ENCODE peak calls at places on chromosome 22, in four cellular contexts. L is HepG2, X is GM12878, A is H1. Y is an unnamed sample. For H3K4me1, the result is how much of the 10 kb centered on the place peaks cover.

GRCh38 chr22:30694638-30695350 is at the start of gene OSBP2:
- DNase-seq in L (no peak), A (peak), X (no peak), Y (no peak)

GRCh38 chr22:38071421-38072321 is 12.3 kb downstream of the SLC16A8 start:
- DNase-seq in X (no peak), L (no peak), A (no peak), Y (no peak)

GRCh38 chr22:29359469-29359868 is 28.9 kb downstream of the AP1B1 start:
- DNase-seq in L (peak), X (no peak), A (peak), Y (no peak)

GRCh38 chr22:28930357-28931007 is 47.1 kb downstream of the ZNRF3 start:
- DNase-seq in A (no peak), X (no peak), L (no peak), Y (no peak)

GRCh38 chr22:37521236-37521739 is 2.1 kb upstream of the CARD10 start:
- DNase-seq in L (peak), A (no peak), X (no peak), Y (no peak)

GRCh38 chr22:28771195-28771791 is 1.2 kb upstream of the CCDC117 start:
- DNase-seq in A (no peak), L (peak), X (no peak), Y (no peak)

GRCh38 chr22:43860831-43861230 is 1.5 kb downstream of the SULT4A1 start:
- DNase-seq in L (no peak), A (no peak), X (no peak), Y (no peak)

GRCh38 chr22:30008401-30008800 is 71.9 kb upstream of the HORMAD2 start:
- DNase-seq in A (no peak), L (no peak), X (no peak), Y (no peak)

GRCh38 chr22:17159504-17159951 is 451 bp upstream of the HDHD5 start:
- DNase-seq in A (no peak), X (no peak), L (no peak), Y (no peak)

GRCh38 chr22:41870786-41871185 is 37.9 kb downstream of the SREBF2 start:
- DNase-seq in L (no peak), X (no peak), A (no peak), Y (no peak)

GRCh38 chr22:31950226-31950625 is 5.9 kb downstream of the YWHAH start:
- DNase-seq in X (no peak), A (no peak), L (no peak), Y (no peak)

GRCh38 chr22:24418786-24419479 is 8.5 kb upstream of the ADORA2A start:
- DNase-seq in A (no peak), X (no peak), L (no peak), Y (no peak)

GRCh38 chr22:44876921-44877320 is 124.5 kb downstream of the ARHGAP8 start:
- DNase-seq in L (no peak), A (no peak), X (no peak), Y (no peak)

GRCh38 chr22:44404341-44405020 is 91.7 kb upstream of the SHISAL1 start:
- DNase-seq in X (no peak), A (no peak), L (no peak), Y (no peak)

GRCh38 chr22:44523981-44524759 is 26.1 kb upstream of the RTL6 start:
- DNase-seq in A (peak), L (no peak), X (no peak), Y (no peak)

GRCh38 chr22:24938741-24939341 is 7.7 kb downstream of the LHFPL7 start:
- DNase-seq in A (peak), X (no peak), L (peak), Y (no peak)

GRCh38 chr22:37566903-37567798 is 6.9 kb downstream of the CDC42EP1 start:
- DNase-seq in L (peak), A (peak), X (peak), Y (peak)

GRCh38 chr22:27980424-27981148 is 61.5 kb upstream of the PITPNB start:
- DNase-seq in A (peak), X (no peak), L (no peak), Y (peak)

GRCh38 chr22:29587938-29588699 is 7.2 kb upstream of the NIPSNAP1 start:
- DNase-seq in A (no peak), L (peak), X (no peak), Y (no peak)

GRCh38 chr22:23275751-23276150 is 95.4 kb downstream of the BCR start:
- DNase-seq in L (no peak), X (no peak), A (no peak), Y (no peak)

GRCh38 chr22:30491381-30491780 is 14.1 kb downstream of the SEC14L4 start:
- DNase-seq in A (no peak), X (no peak), L (no peak), Y (no peak)

GRCh38 chr22:26492220-26492619 is 8.5 kb downstream of the SRRD start:
- DNase-seq in L (no peak), X (no peak), A (no peak), Y (no peak)

GRCh38 chr22:23787910-23788309 is 1.1 kb downstream of the SMARCB1 start:
- DNase-seq in A (no peak), L (no peak), X (no peak), Y (no peak)

GRCh38 chr22:43313497-43314474 is 29.4 kb downstream of the SCUBE1 start:
- DNase-seq in A (no peak), X (no peak), L (no peak), Y (no peak)

GRCh38 chr22:45150139-45150538 is 13.6 kb upstream of the NUP50 start:
- DNase-seq in A (no peak), L (no peak), X (no peak), Y (no peak)

GRCh38 chr22:40487663-40488249 is 117.4 kb downstream of the SGSM3 start:
- DNase-seq in X (no peak), A (no peak), L (peak), Y (no peak)

GRCh38 chr22:47901911-47902310 is 1139.5 kb downstream of the TBC1D22A start:
- DNase-seq in A (no peak), L (no peak), X (no peak), Y (peak)

GRCh38 chr22:43126506-43127165 is 16.1 kb downstream of the BIK start:
- DNase-seq in X (no peak), L (peak), A (peak), Y (no peak)

GRCh38 chr22:45237065-45237990 is 3.4 kb downstream of the KIAA0930 start:
- DNase-seq in A (no peak), X (no peak), L (peak), Y (no peak)

GRCh38 chr22:50523806-50524663 is 1.4 kb downstream of the SCO2 start:
- DNase-seq in X (no peak), L (no peak), A (no peak), Y (no peak)

GRCh38 chr22:47600281-47600680 is 837.8 kb downstream of the TBC1D22A start:
- DNase-seq in A (no peak), L (no peak), X (no peak), Y (no peak)

GRCh38 chr22:30253205-30253852 is 6.8 kb upstream of the LIF start:
- DNase-seq in A (no peak), X (no peak), L (no peak), Y (no peak)

GRCh38 chr22:17980638-17981051 is 43.7 kb downstream of the MICAL3 start:
- DNase-seq in A (no peak), L (no peak), X (no peak), Y (no peak)

GRCh38 chr22:23384451-23384850 is 195.6 kb downstream of the IGLL1 start:
- DNase-seq in X (no peak), L (no peak), A (no peak), Y (no peak)

GRCh38 chr22:42613869-42614268 is 814 bp downstream of the POLDIP3 start:
- DNase-seq in L (no peak), A (no peak), X (no peak), Y (no peak)

GRCh38 chr22:47918936-47919505 is 1156.6 kb downstream of the TBC1D22A start:
- DNase-seq in A (no peak), L (no peak), X (no peak), Y (no peak)

GRCh38 chr22:29511126-29511854 is 31.3 kb downstream of the NEFH start:
- DNase-seq in L (no peak), A (no peak), X (no peak), Y (no peak)

GRCh38 chr22:29375436-29376076 is 12.8 kb downstream of the AP1B1 start:
- DNase-seq in X (no peak), A (no peak), L (no peak), Y (no peak)

GRCh38 chr22:45007247-45007945 is 2.4 kb downstream of the PHF21B start:
- DNase-seq in L (no peak), A (peak), X (no peak), Y (peak)

GRCh38 chr22:25143161-25144076 is 56.2 kb upstream of the CRYBB3 start:
- DNase-seq in L (no peak), A (no peak), X (no peak), Y (no peak)

DNA sequence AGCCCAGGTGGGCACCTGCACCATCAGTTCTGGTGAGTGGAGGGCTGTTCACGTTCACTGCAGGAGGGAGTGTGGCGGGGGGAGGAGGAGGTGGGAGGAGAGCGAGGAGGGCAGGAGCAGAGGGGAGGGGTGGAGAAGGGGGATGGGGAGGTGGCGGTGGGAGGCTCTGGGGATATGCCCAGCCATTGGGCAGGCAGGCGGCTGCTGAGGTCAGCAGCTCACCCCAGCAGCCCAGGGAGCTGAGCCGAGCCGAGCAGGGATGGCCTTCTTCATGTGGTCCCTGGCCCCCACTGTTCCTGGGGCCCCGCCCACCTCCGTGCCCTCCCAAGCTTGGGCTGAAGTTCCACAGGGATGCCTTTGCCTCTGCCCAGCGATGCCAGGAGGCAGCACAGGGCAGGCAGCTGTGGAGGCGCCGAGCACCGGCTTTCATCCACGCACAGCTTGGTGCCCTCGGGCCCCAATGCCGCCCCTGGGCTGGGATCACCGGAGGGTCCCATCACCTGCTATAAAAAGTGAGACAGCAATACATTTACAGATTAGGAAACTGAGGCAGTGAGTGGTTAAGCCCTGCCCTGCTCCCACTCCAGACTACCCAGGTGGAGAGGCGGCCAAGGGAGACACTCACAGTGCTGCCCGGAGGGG is 21.6 kb downstream of the RTN4R start:
- DNase-seq in X (no peak), A (no peak), L (no peak), Y (no peak)
- TF ChIP-seq YY1 in X (no peak), A (no peak), L (no peak), Y (no peak)

GRCh38 chr22:39290724-39291161 is 28.7 kb downstream of the RPL3 start:
- DNase-seq in X (no peak), A (no peak), L (peak), Y (no peak)

GRCh38 chr22:39289445-39290247 is 29.8 kb downstream of the RPL3 start:
- DNase-seq in X (no peak), L (no peak), A (no peak), Y (no peak)

GRCh38 chr22:39287076-39287743 is 32.2 kb downstream of the RPL3 start:
- DNase-seq in X (no peak), L (no peak), A (no peak), Y (no peak)

GRCh38 chr22:39290248-39290720 is 29.1 kb downstream of the RPL3 start:
- DNase-seq in X (no peak), L (no peak), A (no peak), Y (no peak)

DNA sequence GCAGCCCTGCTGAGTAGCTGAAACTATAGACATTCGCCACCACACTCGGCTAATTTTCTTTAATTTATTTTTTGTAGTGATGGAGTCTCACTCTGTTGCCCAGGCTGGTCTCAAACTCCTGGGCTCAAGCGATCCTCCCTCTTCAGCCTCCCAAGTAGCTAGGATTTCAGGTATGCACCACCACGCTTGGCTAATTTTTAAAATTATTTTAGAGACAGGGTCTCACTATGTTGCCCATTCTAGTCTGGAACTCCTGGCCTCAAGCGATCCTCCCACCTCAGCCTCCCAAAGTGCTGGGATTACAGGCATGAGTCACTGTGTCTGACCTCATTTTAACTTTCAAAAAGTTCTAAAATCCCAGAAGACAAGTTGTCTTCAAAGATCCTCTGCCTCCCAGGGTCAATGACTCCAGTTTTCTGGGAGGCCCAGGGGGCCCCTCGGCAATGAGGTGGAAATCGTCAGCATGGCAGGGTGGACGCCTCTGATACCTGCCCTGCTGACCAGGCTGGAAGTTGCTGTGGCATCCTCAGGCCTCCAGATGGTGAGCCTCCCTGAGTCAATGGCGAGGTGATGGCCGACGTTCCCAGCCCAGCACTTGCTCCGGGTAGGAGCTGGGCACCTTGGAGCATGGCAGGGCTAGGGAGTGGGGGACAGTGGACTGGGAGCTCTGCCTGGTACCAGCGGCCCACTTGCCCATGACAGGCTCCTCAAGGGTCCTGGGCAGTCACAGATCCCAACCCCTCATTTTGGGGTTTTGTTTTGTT is 31.1 kb downstream of the RPL3 start:
- DNase-seq in A (no peak), X (no peak), L (no peak), Y (no peak)
- H3K4me1 ChIP-seq in A (under half), X (under half), L (half or more), Y (under half)

GRCh38 chr22:46392137-46392844 is 56.8 kb downstream of the TRMU start:
- DNase-seq in A (no peak), L (no peak), X (no peak), Y (no peak)
- TF ChIP-seq SUZ12 in A (no peak), L (no peak), X (no peak), Y (no peak)

GRCh38 chr22:35329114-35329847 is 29.6 kb downstream of the TOM1 start:
- DNase-seq in L (no peak), X (no peak), A (no peak), Y (no peak)
- TF ChIP-seq YY1 in L (no peak), X (peak), A (no peak), Y (no peak)

GRCh38 chr22:36463783-36464184 is 17.7 kb downstream of the TXN2 start:
- DNase-seq in X (no peak), L (no peak), A (no peak), Y (no peak)
- H3K4me1 ChIP-seq in X (under half), L (under half), A (under half), Y (under half)

GRCh38 chr22:48953830-48954229 is 873.8 kb downstream of the BRD1 start:
- DNase-seq in X (no peak), A (peak), L (no peak), Y (no peak)

GRCh38 chr22:48950151-48950915 is 877.3 kb downstream of the BRD1 start:
- DNase-seq in L (no peak), A (peak), X (no peak), Y (no peak)

GRCh38 chr22:48952256-48953102 is 875.2 kb downstream of the BRD1 start:
- DNase-seq in X (no peak), L (no peak), A (peak), Y (no peak)

GRCh38 chr22:48953103-48953720 is 874.5 kb downstream of the BRD1 start:
- DNase-seq in X (no peak), A (peak), L (no peak), Y (no peak)

DNA sequence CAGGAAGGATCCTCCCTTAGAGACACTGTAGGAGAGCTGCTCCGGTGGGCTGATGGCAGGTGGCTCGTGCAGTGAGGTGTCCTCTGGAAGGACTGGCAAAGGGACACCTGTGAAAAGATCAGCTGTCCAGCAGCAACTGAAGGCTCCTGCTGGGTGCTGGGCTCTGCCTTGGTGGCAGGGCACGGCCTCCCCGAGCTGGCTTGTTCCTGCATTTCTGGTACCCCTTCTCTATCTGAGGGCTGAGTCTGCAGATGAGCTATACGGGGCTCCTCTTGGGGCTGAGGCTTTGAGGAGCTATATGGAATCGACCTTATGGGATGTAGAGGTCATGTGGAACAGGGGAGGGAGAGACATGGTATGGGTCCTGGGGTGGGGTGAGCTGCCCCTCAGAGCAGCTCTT is 875.8 kb downstream of the BRD1 start:
- DNase-seq in A (peak), X (no peak), L (no peak), Y (no peak)
- TF ChIP-seq SUZ12 in A (no peak), X (no peak), L (no peak), Y (no peak)

GRCh38 chr22:39242389-39242808 is 2.4 kb downstream of the PDGFB start:
- DNase-seq in A (peak), L (no peak), X (no peak), Y (no peak)
- TF ChIP-seq YY1 in A (peak), L (peak), X (no peak), Y (no peak)